ENCODE peak calls at places on chromosomes 4 and X, in six cellular contexts. One of them, this sample, is unnamed.

GRCh38 chr4:5979981-5980380 is 38.2 kb downstream of the C4orf50 start:
- DNase-seq in left lung: no peak
- DNase-seq in hepatocyte: no peak
- DNase-seq in endothelial cell: peak; percentile 77
- DNase-seq in stomach: peak; percentile 24
- DNase-seq in progenitor cell of endocrine pancreas: no peak
- DNase-seq in this sample: peak; percentile 33

GRCh38 chr4:7139167-7139979 is 53.0 kb upstream of the SORCS2 start:
- DNase-seq in left lung: no peak
- DNase-seq in hepatocyte: peak; percentile 44
- DNase-seq in endothelial cell: no peak
- DNase-seq in stomach: no peak
- DNase-seq in progenitor cell of endocrine pancreas: no peak
- DNase-seq in this sample: no peak

GRCh38 chr4:89684536-89684935 is 152.4 kb downstream of the SNCA start:
- DNase-seq in left lung: no peak
- DNase-seq in hepatocyte: no peak
- DNase-seq in endothelial cell: no peak
- DNase-seq in stomach: no peak
- DNase-seq in progenitor cell of endocrine pancreas: no peak
- DNase-seq in this sample: no peak

GRCh38 chrX:92247076-92247475 is 467.9 kb downstream of the PCDH11X start:
- DNase-seq in left lung: no peak
- DNase-seq in hepatocyte: no peak
- DNase-seq in endothelial cell: no peak
- DNase-seq in stomach: no peak
- DNase-seq in progenitor cell of endocrine pancreas: no peak
- DNase-seq in this sample: peak; percentile 38

GRCh38 chrX:115988825-115989224 is 181.7 kb upstream of the AGTR2 start:
- DNase-seq in left lung: no peak
- DNase-seq in hepatocyte: no peak
- DNase-seq in endothelial cell: no peak
- DNase-seq in stomach: no peak
- DNase-seq in progenitor cell of endocrine pancreas: no peak
- DNase-seq in this sample: no peak

GRCh38 chr4:145871209-145871608 is 67.4 kb downstream of the ZNF827 start:
- DNase-seq in left lung: no peak
- DNase-seq in hepatocyte: no peak
- DNase-seq in endothelial cell: no peak
- DNase-seq in stomach: no peak
- DNase-seq in progenitor cell of endocrine pancreas: no peak
- DNase-seq in this sample: no peak

GRCh38 chr4:148215202-148215601 is 227.0 kb downstream of the NR3C2 start:
- DNase-seq in left lung: no peak
- DNase-seq in hepatocyte: no peak
- DNase-seq in endothelial cell: no peak
- DNase-seq in stomach: no peak
- DNase-seq in progenitor cell of endocrine pancreas: no peak
- DNase-seq in this sample: no peak

GRCh38 chrX:148567229-148567628 is 66.8 kb downstream of the AFF2 start:
- DNase-seq in left lung: no peak
- DNase-seq in hepatocyte: peak; percentile 14
- DNase-seq in endothelial cell: no peak
- DNase-seq in stomach: no peak
- DNase-seq in progenitor cell of endocrine pancreas: no peak
- DNase-seq in this sample: no peak

GRCh38 chr4:66307641-66308438 is 637.6 kb upstream of the EPHA5 start:
- DNase-seq in left lung: peak; percentile 3
- DNase-seq in hepatocyte: no peak
- DNase-seq in endothelial cell: no peak
- DNase-seq in stomach: no peak
- DNase-seq in progenitor cell of endocrine pancreas: no peak
- DNase-seq in this sample: no peak

GRCh38 chr4:170423137-170423536 is 333.4 kb upstream of the AADAT start:
- DNase-seq in left lung: no peak
- DNase-seq in hepatocyte: no peak
- DNase-seq in endothelial cell: no peak
- DNase-seq in stomach: no peak
- DNase-seq in progenitor cell of endocrine pancreas: no peak
- DNase-seq in this sample: peak; percentile 47

GRCh38 chr4:112973897-112974296 is 75.6 kb upstream of the ANK2 start:
- DNase-seq in left lung: no peak
- DNase-seq in hepatocyte: no peak
- DNase-seq in endothelial cell: no peak
- DNase-seq in stomach: no peak
- DNase-seq in progenitor cell of endocrine pancreas: no peak
- DNase-seq in this sample: no peak

GRCh38 chr4:116357758-116358157 is 727.6 kb downstream of the TRAM1L1 start:
- DNase-seq in left lung: no peak
- DNase-seq in hepatocyte: peak; percentile 65
- DNase-seq in endothelial cell: no peak
- DNase-seq in stomach: peak; percentile 48
- DNase-seq in progenitor cell of endocrine pancreas: no peak
- DNase-seq in this sample: peak; percentile 86

GRCh38 chr4:100657187-100657586 is 139.4 kb upstream of the EMCN start:
- DNase-seq in left lung: no peak
- DNase-seq in hepatocyte: no peak
- DNase-seq in endothelial cell: no peak
- DNase-seq in stomach: no peak
- DNase-seq in progenitor cell of endocrine pancreas: no peak
- DNase-seq in this sample: no peak

GRCh38 chr4:107635735-107636134 is 84.3 kb downstream of the PAPSS1 start:
- DNase-seq in left lung: no peak
- DNase-seq in hepatocyte: no peak
- DNase-seq in endothelial cell: no peak
- DNase-seq in stomach: no peak
- DNase-seq in progenitor cell of endocrine pancreas: no peak
- DNase-seq in this sample: no peak

GRCh38 chr4:41339812-41340809 is 83.4 kb downstream of the UCHL1 start:
- DNase-seq in left lung: no peak
- DNase-seq in hepatocyte: peak; percentile 77
- DNase-seq in endothelial cell: peak; percentile 46
- DNase-seq in stomach: no peak
- DNase-seq in progenitor cell of endocrine pancreas: no peak
- DNase-seq in this sample: no peak

GRCh38 chrX:41468647-41469323 is 21.6 kb downstream of the NYX start:
- DNase-seq in left lung: no peak
- DNase-seq in hepatocyte: no peak
- DNase-seq in endothelial cell: no peak
- DNase-seq in stomach: peak; percentile 33
- DNase-seq in progenitor cell of endocrine pancreas: no peak
- DNase-seq in this sample: peak; percentile 50

GRCh38 chr4:130747842-130748241 is 1651.9 kb downstream of the C4orf33 start:
- DNase-seq in left lung: no peak
- DNase-seq in hepatocyte: no peak
- DNase-seq in endothelial cell: no peak
- DNase-seq in stomach: no peak
- DNase-seq in progenitor cell of endocrine pancreas: no peak
- DNase-seq in this sample: peak; percentile 17
- TF ChIP-seq CTCF in left lung: no peak
- TF ChIP-seq CTCF in hepatocyte: peak; percentile 57
- TF ChIP-seq CTCF in endothelial cell: no peak
- TF ChIP-seq CTCF in stomach: no peak
- TF ChIP-seq CTCF in progenitor cell of endocrine pancreas: peak; percentile 54
- TF ChIP-seq CTCF in this sample: peak; percentile 36

DNA sequence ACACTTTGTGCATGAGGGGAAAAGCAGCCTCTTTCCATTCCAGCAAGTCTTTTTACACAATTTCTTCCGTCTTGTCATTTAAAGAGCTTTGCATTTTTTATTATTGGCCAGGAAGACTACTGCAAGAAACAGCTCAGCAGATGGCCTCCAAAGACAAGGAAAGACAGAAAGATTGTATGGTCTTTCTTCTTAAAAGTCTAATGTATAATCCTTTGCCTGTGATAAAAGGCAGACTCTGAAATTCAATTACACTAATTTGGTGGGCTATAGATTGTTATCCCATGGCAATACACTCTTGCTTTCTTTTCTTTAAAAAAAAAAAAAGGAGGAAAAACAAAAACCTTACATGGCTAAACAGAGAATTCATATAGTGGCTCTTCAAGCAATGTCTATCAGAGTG is 5.9 kb downstream of the CAPN6 start:
- DNase-seq in left lung: no peak
- DNase-seq in hepatocyte: no peak
- DNase-seq in endothelial cell: no peak
- DNase-seq in stomach: no peak
- DNase-seq in progenitor cell of endocrine pancreas: no peak
- DNase-seq in this sample: no peak
- TF ChIP-seq CTCF in left lung: no peak
- TF ChIP-seq CTCF in hepatocyte: peak; percentile 23
- TF ChIP-seq CTCF in endothelial cell: no peak
- TF ChIP-seq CTCF in stomach: no peak
- TF ChIP-seq CTCF in progenitor cell of endocrine pancreas: no peak
- TF ChIP-seq CTCF in this sample: no peak

DNA sequence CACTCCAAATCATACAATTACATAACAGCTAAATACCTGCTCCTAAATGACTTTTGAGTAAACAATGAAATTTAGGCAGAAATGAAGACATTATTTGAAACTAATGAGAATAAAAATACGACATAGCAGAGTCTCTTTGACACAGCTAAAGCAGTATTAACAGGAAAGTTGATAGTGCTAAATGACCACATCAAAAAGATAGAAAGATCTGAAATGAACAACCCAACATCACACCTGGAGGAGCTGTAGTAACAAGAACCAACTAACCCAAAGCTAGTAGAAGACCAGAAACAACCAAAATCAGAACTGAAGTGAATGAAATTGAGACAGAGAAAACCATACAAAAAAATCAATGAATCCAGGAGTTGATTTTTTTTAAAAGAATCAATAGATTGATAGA is 257.8 kb downstream of the ARAP2 start:
- DNase-seq in left lung: no peak
- DNase-seq in hepatocyte: no peak
- DNase-seq in endothelial cell: no peak
- DNase-seq in stomach: no peak
- DNase-seq in progenitor cell of endocrine pancreas: no peak
- DNase-seq in this sample: no peak
- TF ChIP-seq CTCF in left lung: no peak
- TF ChIP-seq CTCF in hepatocyte: no peak
- TF ChIP-seq CTCF in endothelial cell: no peak
- TF ChIP-seq CTCF in stomach: no peak
- TF ChIP-seq CTCF in progenitor cell of endocrine pancreas: no peak
- TF ChIP-seq CTCF in this sample: no peak

GRCh38 chr4:185697488-185697887 is 114.5 kb downstream of the SORBS2 start:
- DNase-seq in left lung: no peak
- DNase-seq in hepatocyte: no peak
- DNase-seq in endothelial cell: no peak
- DNase-seq in stomach: no peak
- DNase-seq in progenitor cell of endocrine pancreas: no peak
- DNase-seq in this sample: no peak
- TF ChIP-seq CTCF in left lung: no peak
- TF ChIP-seq CTCF in hepatocyte: no peak
- TF ChIP-seq CTCF in endothelial cell: no peak
- TF ChIP-seq CTCF in stomach: no peak
- TF ChIP-seq CTCF in progenitor cell of endocrine pancreas: no peak
- TF ChIP-seq CTCF in this sample: no peak

GRCh38 chrX:13805241-13805640 is 11.7 kb downstream of the GPM6B start:
- DNase-seq in left lung: no peak
- DNase-seq in hepatocyte: no peak
- DNase-seq in endothelial cell: no peak
- DNase-seq in stomach: no peak
- DNase-seq in progenitor cell of endocrine pancreas: no peak
- DNase-seq in this sample: no peak
- TF ChIP-seq CTCF in left lung: no peak
- TF ChIP-seq CTCF in hepatocyte: no peak
- TF ChIP-seq CTCF in endothelial cell: no peak
- TF ChIP-seq CTCF in stomach: no peak
- TF ChIP-seq CTCF in progenitor cell of endocrine pancreas: no peak
- TF ChIP-seq CTCF in this sample: no peak

GRCh38 chrX:47543496-47543895 is 17.5 kb upstream of the ARAF start:
- DNase-seq in left lung: no peak
- DNase-seq in hepatocyte: no peak
- DNase-seq in endothelial cell: no peak
- DNase-seq in stomach: no peak
- DNase-seq in progenitor cell of endocrine pancreas: no peak
- DNase-seq in this sample: no peak

GRCh38 chrX:47539860-47540259 is 21.1 kb upstream of the ARAF start:
- DNase-seq in left lung: no peak
- DNase-seq in hepatocyte: no peak
- DNase-seq in endothelial cell: no peak
- DNase-seq in stomach: no peak
- DNase-seq in progenitor cell of endocrine pancreas: no peak
- DNase-seq in this sample: no peak

DNA sequence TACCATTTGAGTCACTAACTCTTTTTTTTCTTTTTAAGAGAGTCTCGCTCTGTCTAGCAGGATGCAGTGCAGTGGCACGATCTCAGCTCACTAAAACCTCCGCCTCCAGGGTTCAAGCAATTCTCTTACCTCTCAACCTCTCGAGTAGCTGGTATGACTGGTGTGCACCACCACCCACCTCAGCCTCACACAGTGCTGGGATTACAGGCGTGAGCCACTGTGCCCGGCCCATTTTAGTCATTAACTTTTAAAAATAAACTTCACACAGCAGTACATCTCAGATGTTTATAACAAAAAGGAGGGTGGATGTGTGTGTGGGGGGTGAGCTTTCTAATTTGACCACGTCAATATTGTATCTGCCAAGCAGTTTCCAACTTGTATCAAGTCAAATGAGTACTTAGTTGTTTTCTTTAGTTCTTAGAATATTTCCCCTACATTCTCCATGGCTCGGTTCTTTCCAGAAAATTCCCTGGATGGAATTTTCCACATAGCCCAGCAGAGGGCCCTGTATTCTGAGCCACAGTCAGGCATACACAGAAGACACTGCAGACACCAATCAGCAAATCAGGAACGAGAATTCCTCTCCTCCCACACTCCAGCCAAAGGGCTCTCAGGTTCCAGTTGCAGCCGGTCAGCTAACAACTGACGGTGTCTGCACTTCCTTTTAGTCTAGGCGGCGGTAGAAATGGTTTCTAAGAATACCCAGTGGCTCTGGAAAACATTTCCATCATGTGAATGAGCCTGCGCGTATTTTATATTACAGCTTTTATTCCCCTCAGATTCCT is 20.1 kb upstream of the ARAF start:
- DNase-seq in left lung: no peak
- DNase-seq in hepatocyte: peak; percentile 89
- DNase-seq in endothelial cell: peak; percentile 53
- DNase-seq in stomach: peak; percentile 69
- DNase-seq in progenitor cell of endocrine pancreas: peak; percentile 43
- DNase-seq in this sample: peak; percentile 84
- TF ChIP-seq CTCF in left lung: no peak
- TF ChIP-seq CTCF in hepatocyte: peak; percentile 57
- TF ChIP-seq CTCF in endothelial cell: peak; percentile 42
- TF ChIP-seq CTCF in stomach: peak; percentile 69
- TF ChIP-seq CTCF in progenitor cell of endocrine pancreas: peak; percentile 61
- TF ChIP-seq CTCF in this sample: peak; percentile 47

DNA sequence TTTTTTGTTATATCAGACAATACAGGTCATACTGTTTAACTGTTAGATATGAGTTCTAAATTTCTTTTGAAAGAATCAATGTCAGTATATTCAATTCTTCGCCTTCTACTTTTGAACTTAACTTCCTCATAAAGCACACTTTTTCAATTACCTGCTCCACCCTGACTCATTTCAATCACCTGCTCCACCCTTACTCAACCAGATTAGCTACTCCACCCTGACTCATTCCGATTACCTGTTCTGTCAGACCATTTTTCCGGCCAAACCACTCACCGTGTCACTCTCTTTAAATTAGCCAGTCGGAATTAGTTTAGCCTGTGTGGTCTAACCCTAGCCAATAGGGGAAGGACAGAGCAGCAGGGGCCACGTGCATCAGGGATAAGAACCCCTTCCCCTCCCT is 751.8 kb upstream of the POU3F4 start:
- DNase-seq in left lung: no peak
- DNase-seq in hepatocyte: no peak
- DNase-seq in endothelial cell: no peak
- DNase-seq in stomach: no peak
- DNase-seq in progenitor cell of endocrine pancreas: no peak
- DNase-seq in this sample: peak; percentile 33
- TF ChIP-seq CTCF in left lung: no peak
- TF ChIP-seq CTCF in hepatocyte: no peak
- TF ChIP-seq CTCF in endothelial cell: no peak
- TF ChIP-seq CTCF in stomach: no peak
- TF ChIP-seq CTCF in progenitor cell of endocrine pancreas: no peak
- TF ChIP-seq CTCF in this sample: no peak